ENCODE peak calls at places on chromosomes 6 and 20, in eight cellular contexts. One of them, this sample, is unnamed.

GRCh38 chr20:63624486-63624885 is 2.4 kb downstream of the GMEB2 start:
- DNase-seq in AG10803: peak
- DNase-seq in left ventricle myocardium superior: peak
- DNase-seq in adrenal gland: no peak
- DNase-seq in effector memory CD4-positive, alpha-beta T cell: no peak
- DNase-seq in NCI-H1694 treated with DMSO at 0.1 percent for 48 hours: no peak
- DNase-seq in stimulated activated CD4-positive, alpha-beta T cell treated with anti-CD3 and anti-CD28 coated beads, TNF-alpha, amount 100 ng/mL, for 1 hour: no peak
- DNase-seq in AG08396: no peak
- DNase-seq in this sample: no peak

GRCh38 chr6:139972116-139972515 is 597.7 kb upstream of the CITED2 start:
- DNase-seq in AG10803: no peak
- DNase-seq in left ventricle myocardium superior: no peak
- DNase-seq in adrenal gland: no peak
- DNase-seq in effector memory CD4-positive, alpha-beta T cell: no peak
- DNase-seq in NCI-H1694 treated with DMSO at 0.1 percent for 48 hours: no peak
- DNase-seq in stimulated activated CD4-positive, alpha-beta T cell treated with anti-CD3 and anti-CD28 coated beads, TNF-alpha, amount 100 ng/mL, for 1 hour: no peak
- DNase-seq in AG08396: no peak
- DNase-seq in this sample: no peak

GRCh38 chr6:48564036-48564820 is 453.2 kb upstream of the PTCHD4 start:
- DNase-seq in AG10803: no peak
- DNase-seq in left ventricle myocardium superior: no peak
- DNase-seq in adrenal gland: no peak
- DNase-seq in effector memory CD4-positive, alpha-beta T cell: no peak
- DNase-seq in NCI-H1694 treated with DMSO at 0.1 percent for 48 hours: no peak
- DNase-seq in stimulated activated CD4-positive, alpha-beta T cell treated with anti-CD3 and anti-CD28 coated beads, TNF-alpha, amount 100 ng/mL, for 1 hour: no peak
- DNase-seq in AG08396: no peak
- DNase-seq in this sample: no peak

GRCh38 chr6:7556394-7557106 is 15.1 kb downstream of the DSP start:
- DNase-seq in AG10803: no peak
- DNase-seq in left ventricle myocardium superior: no peak
- DNase-seq in adrenal gland: no peak
- DNase-seq in effector memory CD4-positive, alpha-beta T cell: no peak
- DNase-seq in NCI-H1694 treated with DMSO at 0.1 percent for 48 hours: no peak
- DNase-seq in stimulated activated CD4-positive, alpha-beta T cell treated with anti-CD3 and anti-CD28 coated beads, TNF-alpha, amount 100 ng/mL, for 1 hour: no peak
- DNase-seq in AG08396: no peak
- DNase-seq in this sample: no peak

GRCh38 chr6:132190097-132190814 is 211.0 kb downstream of the MOXD1 start:
- DNase-seq in AG10803: peak
- DNase-seq in left ventricle myocardium superior: no peak
- DNase-seq in adrenal gland: no peak
- DNase-seq in effector memory CD4-positive, alpha-beta T cell: no peak
- DNase-seq in NCI-H1694 treated with DMSO at 0.1 percent for 48 hours: no peak
- DNase-seq in stimulated activated CD4-positive, alpha-beta T cell treated with anti-CD3 and anti-CD28 coated beads, TNF-alpha, amount 100 ng/mL, for 1 hour: no peak
- DNase-seq in AG08396: no peak
- DNase-seq in this sample: no peak

GRCh38 chr20:31543966-31544598 is 29.8 kb downstream of the HM13 start:
- DNase-seq in AG10803: peak
- DNase-seq in left ventricle myocardium superior: no peak
- DNase-seq in adrenal gland: peak
- DNase-seq in effector memory CD4-positive, alpha-beta T cell: no peak
- DNase-seq in NCI-H1694 treated with DMSO at 0.1 percent for 48 hours: no peak
- DNase-seq in stimulated activated CD4-positive, alpha-beta T cell treated with anti-CD3 and anti-CD28 coated beads, TNF-alpha, amount 100 ng/mL, for 1 hour: no peak
- DNase-seq in AG08396: peak
- DNase-seq in this sample: peak

GRCh38 chr6:2970034-2970685 is 1.2 kb downstream of the SERPINB6 start:
- DNase-seq in AG10803: peak
- DNase-seq in left ventricle myocardium superior: no peak
- DNase-seq in adrenal gland: peak
- DNase-seq in effector memory CD4-positive, alpha-beta T cell: no peak
- DNase-seq in NCI-H1694 treated with DMSO at 0.1 percent for 48 hours: no peak
- DNase-seq in stimulated activated CD4-positive, alpha-beta T cell treated with anti-CD3 and anti-CD28 coated beads, TNF-alpha, amount 100 ng/mL, for 1 hour: no peak
- DNase-seq in AG08396: no peak
- DNase-seq in this sample: no peak

GRCh38 chr20:43853918-43854317 is 60.7 kb upstream of the TOX2 start:
- DNase-seq in AG10803: no peak
- DNase-seq in left ventricle myocardium superior: no peak
- DNase-seq in adrenal gland: no peak
- DNase-seq in effector memory CD4-positive, alpha-beta T cell: no peak
- DNase-seq in NCI-H1694 treated with DMSO at 0.1 percent for 48 hours: no peak
- DNase-seq in stimulated activated CD4-positive, alpha-beta T cell treated with anti-CD3 and anti-CD28 coated beads, TNF-alpha, amount 100 ng/mL, for 1 hour: no peak
- DNase-seq in AG08396: no peak
- DNase-seq in this sample: no peak

GRCh38 chr6:44051516-44051915 is 75.7 kb downstream of the MRPL14 start:
- DNase-seq in AG10803: peak
- DNase-seq in left ventricle myocardium superior: no peak
- DNase-seq in adrenal gland: peak
- DNase-seq in effector memory CD4-positive, alpha-beta T cell: no peak
- DNase-seq in NCI-H1694 treated with DMSO at 0.1 percent for 48 hours: no peak
- DNase-seq in stimulated activated CD4-positive, alpha-beta T cell treated with anti-CD3 and anti-CD28 coated beads, TNF-alpha, amount 100 ng/mL, for 1 hour: no peak
- DNase-seq in AG08396: peak
- DNase-seq in this sample: peak

GRCh38 chr20:25019381-25020155 is 27.0 kb upstream of the APMAP start:
- DNase-seq in AG10803: no peak
- DNase-seq in left ventricle myocardium superior: no peak
- DNase-seq in adrenal gland: no peak
- DNase-seq in effector memory CD4-positive, alpha-beta T cell: no peak
- DNase-seq in NCI-H1694 treated with DMSO at 0.1 percent for 48 hours: no peak
- DNase-seq in stimulated activated CD4-positive, alpha-beta T cell treated with anti-CD3 and anti-CD28 coated beads, TNF-alpha, amount 100 ng/mL, for 1 hour: no peak
- DNase-seq in AG08396: no peak
- DNase-seq in this sample: no peak

GRCh38 chr6:121592261-121592935 is 157.0 kb downstream of the GJA1 start:
- DNase-seq in AG10803: peak
- DNase-seq in left ventricle myocardium superior: no peak
- DNase-seq in adrenal gland: no peak
- DNase-seq in effector memory CD4-positive, alpha-beta T cell: no peak
- DNase-seq in NCI-H1694 treated with DMSO at 0.1 percent for 48 hours: no peak
- DNase-seq in stimulated activated CD4-positive, alpha-beta T cell treated with anti-CD3 and anti-CD28 coated beads, TNF-alpha, amount 100 ng/mL, for 1 hour: no peak
- DNase-seq in AG08396: no peak
- DNase-seq in this sample: no peak

GRCh38 chr20:60057866-60058807 is 99.9 kb downstream of the CDH26 start:
- DNase-seq in AG10803: peak
- DNase-seq in left ventricle myocardium superior: peak
- DNase-seq in adrenal gland: peak
- DNase-seq in effector memory CD4-positive, alpha-beta T cell: no peak
- DNase-seq in NCI-H1694 treated with DMSO at 0.1 percent for 48 hours: no peak
- DNase-seq in stimulated activated CD4-positive, alpha-beta T cell treated with anti-CD3 and anti-CD28 coated beads, TNF-alpha, amount 100 ng/mL, for 1 hour: no peak
- DNase-seq in AG08396: no peak
- DNase-seq in this sample: peak

GRCh38 chr6:20160541-20161283 is 51.6 kb downstream of the MBOAT1 start:
- DNase-seq in AG10803: no peak
- DNase-seq in left ventricle myocardium superior: no peak
- DNase-seq in adrenal gland: no peak
- DNase-seq in effector memory CD4-positive, alpha-beta T cell: no peak
- DNase-seq in NCI-H1694 treated with DMSO at 0.1 percent for 48 hours: no peak
- DNase-seq in stimulated activated CD4-positive, alpha-beta T cell treated with anti-CD3 and anti-CD28 coated beads, TNF-alpha, amount 100 ng/mL, for 1 hour: no peak
- DNase-seq in AG08396: peak
- DNase-seq in this sample: no peak

GRCh38 chr6:33279971-33280511 is 3.1 kb downstream of the B3GALT4 start:
- DNase-seq in AG10803: peak
- DNase-seq in left ventricle myocardium superior: no peak
- DNase-seq in adrenal gland: no peak
- DNase-seq in effector memory CD4-positive, alpha-beta T cell: no peak
- DNase-seq in NCI-H1694 treated with DMSO at 0.1 percent for 48 hours: peak
- DNase-seq in stimulated activated CD4-positive, alpha-beta T cell treated with anti-CD3 and anti-CD28 coated beads, TNF-alpha, amount 100 ng/mL, for 1 hour: no peak
- DNase-seq in AG08396: no peak
- DNase-seq in this sample: no peak

GRCh38 chr6:170463101-170463721 is 89.9 kb downstream of the PSMB1 start:
- DNase-seq in AG10803: no peak
- DNase-seq in left ventricle myocardium superior: no peak
- DNase-seq in adrenal gland: peak
- DNase-seq in effector memory CD4-positive, alpha-beta T cell: no peak
- DNase-seq in NCI-H1694 treated with DMSO at 0.1 percent for 48 hours: no peak
- DNase-seq in stimulated activated CD4-positive, alpha-beta T cell treated with anti-CD3 and anti-CD28 coated beads, TNF-alpha, amount 100 ng/mL, for 1 hour: no peak
- DNase-seq in AG08396: no peak
- DNase-seq in this sample: no peak

GRCh38 chr6:22444335-22444734 is 125.0 kb upstream of the HDGFL1 start:
- DNase-seq in AG10803: no peak
- DNase-seq in left ventricle myocardium superior: no peak
- DNase-seq in adrenal gland: no peak
- DNase-seq in effector memory CD4-positive, alpha-beta T cell: no peak
- DNase-seq in NCI-H1694 treated with DMSO at 0.1 percent for 48 hours: no peak
- DNase-seq in stimulated activated CD4-positive, alpha-beta T cell treated with anti-CD3 and anti-CD28 coated beads, TNF-alpha, amount 100 ng/mL, for 1 hour: no peak
- DNase-seq in AG08396: no peak
- DNase-seq in this sample: no peak

GRCh38 chr6:136030131-136030530 is 178.6 kb downstream of the PDE7B start:
- DNase-seq in AG10803: peak
- DNase-seq in left ventricle myocardium superior: no peak
- DNase-seq in adrenal gland: no peak
- DNase-seq in effector memory CD4-positive, alpha-beta T cell: no peak
- DNase-seq in NCI-H1694 treated with DMSO at 0.1 percent for 48 hours: no peak
- DNase-seq in stimulated activated CD4-positive, alpha-beta T cell treated with anti-CD3 and anti-CD28 coated beads, TNF-alpha, amount 100 ng/mL, for 1 hour: no peak
- DNase-seq in AG08396: no peak
- DNase-seq in this sample: no peak

GRCh38 chr6:149318581-149319286 is 1.2 kb downstream of the TAB2 start:
- DNase-seq in AG10803: peak
- DNase-seq in left ventricle myocardium superior: no peak
- DNase-seq in adrenal gland: no peak
- DNase-seq in effector memory CD4-positive, alpha-beta T cell: no peak
- DNase-seq in NCI-H1694 treated with DMSO at 0.1 percent for 48 hours: no peak
- DNase-seq in stimulated activated CD4-positive, alpha-beta T cell treated with anti-CD3 and anti-CD28 coated beads, TNF-alpha, amount 100 ng/mL, for 1 hour: no peak
- DNase-seq in AG08396: no peak
- DNase-seq in this sample: no peak

GRCh38 chr6:1388081-1388926 is 1.1 kb upstream of the FOXF2 start:
- DNase-seq in AG10803: no peak
- DNase-seq in left ventricle myocardium superior: no peak
- DNase-seq in adrenal gland: no peak
- DNase-seq in effector memory CD4-positive, alpha-beta T cell: no peak
- DNase-seq in NCI-H1694 treated with DMSO at 0.1 percent for 48 hours: no peak
- DNase-seq in stimulated activated CD4-positive, alpha-beta T cell treated with anti-CD3 and anti-CD28 coated beads, TNF-alpha, amount 100 ng/mL, for 1 hour: no peak
- DNase-seq in AG08396: no peak
- DNase-seq in this sample: no peak

GRCh38 chr6:160031442-160031841 is 62.6 kb downstream of the IGF2R start:
- DNase-seq in AG10803: no peak
- DNase-seq in left ventricle myocardium superior: no peak
- DNase-seq in adrenal gland: no peak
- DNase-seq in effector memory CD4-positive, alpha-beta T cell: no peak
- DNase-seq in NCI-H1694 treated with DMSO at 0.1 percent for 48 hours: no peak
- DNase-seq in stimulated activated CD4-positive, alpha-beta T cell treated with anti-CD3 and anti-CD28 coated beads, TNF-alpha, amount 100 ng/mL, for 1 hour: no peak
- DNase-seq in AG08396: no peak
- DNase-seq in this sample: no peak

GRCh38 chr6:44820366-44821158 is 433.1 kb downstream of the CDC5L start:
- DNase-seq in AG10803: no peak
- DNase-seq in left ventricle myocardium superior: no peak
- DNase-seq in adrenal gland: no peak
- DNase-seq in effector memory CD4-positive, alpha-beta T cell: no peak
- DNase-seq in NCI-H1694 treated with DMSO at 0.1 percent for 48 hours: no peak
- DNase-seq in stimulated activated CD4-positive, alpha-beta T cell treated with anti-CD3 and anti-CD28 coated beads, TNF-alpha, amount 100 ng/mL, for 1 hour: no peak
- DNase-seq in AG08396: no peak
- DNase-seq in this sample: no peak

GRCh38 chr6:170257376-170257775 is 33.5 kb downstream of the DLL1 start:
- DNase-seq in AG10803: no peak
- DNase-seq in left ventricle myocardium superior: peak
- DNase-seq in adrenal gland: no peak
- DNase-seq in effector memory CD4-positive, alpha-beta T cell: no peak
- DNase-seq in NCI-H1694 treated with DMSO at 0.1 percent for 48 hours: no peak
- DNase-seq in stimulated activated CD4-positive, alpha-beta T cell treated with anti-CD3 and anti-CD28 coated beads, TNF-alpha, amount 100 ng/mL, for 1 hour: no peak
- DNase-seq in AG08396: no peak
- DNase-seq in this sample: no peak

GRCh38 chr20:25623225-25623735 is 534 bp downstream of the NANP start:
- DNase-seq in AG10803: peak
- DNase-seq in left ventricle myocardium superior: peak
- DNase-seq in adrenal gland: peak
- DNase-seq in effector memory CD4-positive, alpha-beta T cell: peak
- DNase-seq in NCI-H1694 treated with DMSO at 0.1 percent for 48 hours: no peak
- DNase-seq in stimulated activated CD4-positive, alpha-beta T cell treated with anti-CD3 and anti-CD28 coated beads, TNF-alpha, amount 100 ng/mL, for 1 hour: no peak
- DNase-seq in AG08396: peak
- DNase-seq in this sample: peak

GRCh38 chr20:2301164-2301622 is 5.4 kb downstream of the TGM3 start:
- DNase-seq in AG10803: peak
- DNase-seq in left ventricle myocardium superior: peak
- DNase-seq in adrenal gland: peak
- DNase-seq in effector memory CD4-positive, alpha-beta T cell: no peak
- DNase-seq in NCI-H1694 treated with DMSO at 0.1 percent for 48 hours: no peak
- DNase-seq in stimulated activated CD4-positive, alpha-beta T cell treated with anti-CD3 and anti-CD28 coated beads, TNF-alpha, amount 100 ng/mL, for 1 hour: no peak
- DNase-seq in AG08396: no peak
- DNase-seq in this sample: peak

GRCh38 chr6:112086744-112087135 is 542 bp downstream of the TUBE1 start:
- DNase-seq in AG10803: peak
- DNase-seq in left ventricle myocardium superior: no peak
- DNase-seq in adrenal gland: no peak
- DNase-seq in effector memory CD4-positive, alpha-beta T cell: no peak
- DNase-seq in NCI-H1694 treated with DMSO at 0.1 percent for 48 hours: peak
- DNase-seq in stimulated activated CD4-positive, alpha-beta T cell treated with anti-CD3 and anti-CD28 coated beads, TNF-alpha, amount 100 ng/mL, for 1 hour: no peak
- DNase-seq in AG08396: peak
- DNase-seq in this sample: no peak

GRCh38 chr20:25259788-25260254 is 11.9 kb downstream of the PYGB start:
- DNase-seq in AG10803: no peak
- DNase-seq in left ventricle myocardium superior: no peak
- DNase-seq in adrenal gland: peak
- DNase-seq in effector memory CD4-positive, alpha-beta T cell: no peak
- DNase-seq in NCI-H1694 treated with DMSO at 0.1 percent for 48 hours: no peak
- DNase-seq in stimulated activated CD4-positive, alpha-beta T cell treated with anti-CD3 and anti-CD28 coated beads, TNF-alpha, amount 100 ng/mL, for 1 hour: no peak
- DNase-seq in AG08396: no peak
- DNase-seq in this sample: no peak

GRCh38 chr6:44646355-44646754 is 258.8 kb downstream of the CDC5L start:
- DNase-seq in AG10803: peak
- DNase-seq in left ventricle myocardium superior: no peak
- DNase-seq in adrenal gland: no peak
- DNase-seq in effector memory CD4-positive, alpha-beta T cell: no peak
- DNase-seq in NCI-H1694 treated with DMSO at 0.1 percent for 48 hours: no peak
- DNase-seq in stimulated activated CD4-positive, alpha-beta T cell treated with anti-CD3 and anti-CD28 coated beads, TNF-alpha, amount 100 ng/mL, for 1 hour: no peak
- DNase-seq in AG08396: no peak
- DNase-seq in this sample: no peak

GRCh38 chr20:60136640-60137411 is 178.6 kb downstream of the CDH26 start:
- DNase-seq in AG10803: no peak
- DNase-seq in left ventricle myocardium superior: no peak
- DNase-seq in adrenal gland: peak
- DNase-seq in effector memory CD4-positive, alpha-beta T cell: no peak
- DNase-seq in NCI-H1694 treated with DMSO at 0.1 percent for 48 hours: no peak
- DNase-seq in stimulated activated CD4-positive, alpha-beta T cell treated with anti-CD3 and anti-CD28 coated beads, TNF-alpha, amount 100 ng/mL, for 1 hour: no peak
- DNase-seq in AG08396: no peak
- DNase-seq in this sample: no peak

GRCh38 chr20:689947-690346 is 14.3 kb upstream of the SCRT2 start:
- DNase-seq in AG10803: no peak
- DNase-seq in left ventricle myocardium superior: no peak
- DNase-seq in adrenal gland: no peak
- DNase-seq in effector memory CD4-positive, alpha-beta T cell: no peak
- DNase-seq in NCI-H1694 treated with DMSO at 0.1 percent for 48 hours: no peak
- DNase-seq in stimulated activated CD4-positive, alpha-beta T cell treated with anti-CD3 and anti-CD28 coated beads, TNF-alpha, amount 100 ng/mL, for 1 hour: no peak
- DNase-seq in AG08396: no peak
- DNase-seq in this sample: no peak

GRCh38 chr20:29297411-29298270 is 1959.8 kb upstream of the DEFB115 start:
- DNase-seq in AG10803: no peak
- DNase-seq in left ventricle myocardium superior: no peak
- DNase-seq in adrenal gland: no peak
- DNase-seq in effector memory CD4-positive, alpha-beta T cell: no peak
- DNase-seq in NCI-H1694 treated with DMSO at 0.1 percent for 48 hours: no peak
- DNase-seq in stimulated activated CD4-positive, alpha-beta T cell treated with anti-CD3 and anti-CD28 coated beads, TNF-alpha, amount 100 ng/mL, for 1 hour: no peak
- DNase-seq in AG08396: no peak
- DNase-seq in this sample: no peak

GRCh38 chr6:143575440-143575839 is 63.9 kb upstream of the FUCA2 start:
- DNase-seq in AG10803: peak
- DNase-seq in left ventricle myocardium superior: no peak
- DNase-seq in adrenal gland: peak
- DNase-seq in effector memory CD4-positive, alpha-beta T cell: peak
- DNase-seq in NCI-H1694 treated with DMSO at 0.1 percent for 48 hours: peak
- DNase-seq in stimulated activated CD4-positive, alpha-beta T cell treated with anti-CD3 and anti-CD28 coated beads, TNF-alpha, amount 100 ng/mL, for 1 hour: peak
- DNase-seq in AG08396: peak
- DNase-seq in this sample: no peak